ENCODE peak calls at places on chromosomes 1 and 21, in four cellular contexts. W is colonic mucosa, E is right lobe of liver, O is NT2/D1. M is an unnamed sample.
A peak's percentile ranks its signal among the peaks of the same experiment; 100 is the strongest.

GRCh38 chr1:71089536-71090270 is 8.9 kb upstream of the ZRANB2 start:
- DNase-seq in W (no peak), E (no peak), O (no peak), M (no peak)

GRCh38 chr1:90640325-90640724 is 76.8 kb downstream of the BARHL2 start:
- DNase-seq in W (no peak), E (no peak), O (no peak), M (no peak)

GRCh38 chr1:102896286-102896685 is 212.0 kb downstream of the COL11A1 start:
- DNase-seq in W (no peak), E (no peak), O (no peak), M (no peak)

GRCh38 chr1:22326372-22326915 is 125.2 kb upstream of the ZBTB40 start:
- DNase-seq in W (no peak), E (peak; percentile 19), O (no peak), M (no peak)

GRCh38 chr1:11535316-11535715 is 56.4 kb downstream of the DISP3 start:
- DNase-seq in W (no peak), E (no peak), O (no peak), M (peak; percentile 57)

GRCh38 chr1:50929376-50929958 is 30.6 kb downstream of the FAF1 start:
- DNase-seq in W (no peak), E (no peak), O (peak; percentile 5), M (no peak)

GRCh38 chr1:6028042-6028895 is 17.4 kb upstream of the KCNAB2 start:
- DNase-seq in W (peak; percentile 34), E (peak; percentile 61), O (no peak), M (no peak)

GRCh38 chr1:161068306-161069200 is 1.1 kb downstream of the ARHGAP30 start:
- DNase-seq in W (peak; percentile 67), E (peak; percentile 60), O (no peak), M (no peak)

GRCh38 chr1:34776911-34777310 is 4.1 kb upstream of the GJB3 start:
- DNase-seq in W (no peak), E (no peak), O (no peak), M (no peak)

GRCh38 chr1:107870691-107871090 is 94.3 kb downstream of the VAV3 start:
- DNase-seq in W (no peak), E (no peak), O (no peak), M (no peak)

GRCh38 chr1:23362218-23362713 is 7.4 kb downstream of the ZNF436 start:
- DNase-seq in W (no peak), E (no peak), O (no peak), M (no peak)
- H3K4me3 ChIP-seq in W (no peak overlapping the region), E (no peak overlapping the region), O (no peak overlapping the region), M (no peak overlapping the region)

DNA sequence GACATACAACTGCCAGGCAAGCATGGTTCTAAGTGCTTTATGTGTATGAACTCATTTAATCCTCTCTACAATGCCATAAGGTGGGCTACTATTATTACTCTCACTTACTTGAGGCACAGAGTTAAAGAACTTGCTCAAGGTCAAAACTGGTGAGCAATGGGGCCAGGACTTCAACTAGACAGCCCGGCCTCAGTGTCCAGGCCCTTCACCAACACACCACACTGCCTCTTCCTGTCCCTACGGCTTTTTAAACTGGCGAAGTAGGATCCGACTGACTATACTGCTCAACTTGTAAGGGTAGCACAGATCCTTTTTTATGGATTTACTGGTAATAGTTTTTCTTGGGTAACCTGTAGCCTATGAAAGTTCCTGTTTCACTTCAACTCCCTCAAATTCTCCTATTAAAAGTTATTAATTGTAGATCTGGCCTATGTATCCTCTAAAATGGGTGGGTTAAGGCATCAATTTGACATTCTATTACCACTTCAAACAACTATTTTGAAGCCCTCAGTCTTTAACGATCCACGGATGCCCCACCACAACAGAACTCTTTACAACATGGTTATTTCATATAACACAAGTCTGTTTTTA is 4.3 kb downstream of the ERRFI1 start:
- DNase-seq in W (no peak), E (no peak), O (no peak), M (no peak)
- H3K4me3 ChIP-seq in W (no peak overlapping the region), E (peak overlapping the region; percentile 78), O (no peak overlapping the region), M (no peak overlapping the region)

DNA sequence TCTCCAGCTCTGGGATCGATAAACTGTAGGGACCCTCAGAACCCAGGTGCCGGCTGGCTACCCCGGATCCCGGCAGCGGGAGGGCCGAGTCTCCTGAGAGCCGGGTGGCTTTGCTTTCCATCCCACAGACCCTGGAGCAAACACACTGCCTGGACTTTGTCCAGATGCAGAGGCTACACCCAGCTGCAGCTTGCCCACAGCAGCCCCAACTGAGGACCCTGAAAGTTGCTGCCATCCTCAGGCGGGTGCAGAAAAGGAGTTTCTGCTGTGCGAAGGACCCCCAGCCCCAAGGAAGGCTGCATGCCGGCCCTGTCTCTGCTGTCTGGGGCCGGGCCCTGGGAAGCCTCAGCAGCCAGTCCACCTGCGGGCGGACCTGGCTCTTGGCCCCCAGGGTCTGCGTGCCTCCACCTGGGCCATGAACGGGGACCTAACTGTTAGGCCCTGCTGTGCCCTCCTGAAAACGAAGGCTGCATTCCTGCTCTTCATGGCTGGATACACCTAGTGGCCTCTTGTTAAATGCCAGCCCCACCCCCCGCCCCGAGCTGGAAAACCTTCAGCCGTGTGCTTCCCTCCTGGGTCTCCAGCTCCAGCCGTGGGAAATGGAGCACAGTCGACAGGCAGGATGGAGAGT is 97.5 kb upstream of the ARHGEF16 start:
- DNase-seq in W (no peak), E (no peak), O (no peak), M (peak; percentile 88)
- H3K4me3 ChIP-seq in W (no peak overlapping the region), E (no peak overlapping the region), O (no peak overlapping the region), M (no peak overlapping the region)

GRCh38 chr21:42515708-42516502 is 2.3 kb downstream of the SLC37A1 start:
- DNase-seq in W (peak; percentile 78), E (no peak), O (no peak), M (no peak)
- H3K4me3 ChIP-seq in W (peak overlapping the region; percentile 84), E (no peak overlapping the region), O (no peak overlapping the region), M (no peak overlapping the region)

M was measured in H7.